ENCODE peak calls at places on chromosomes 6 and 20, in four cellular contexts. H is IMR-90, M is suprapubic skin, V is left ventricle myocardium inferior. P is an unnamed sample.

GRCh38 chr6:125048274-125048673 is 86.0 kb downstream of the RNF217 start:
- DNase-seq in H (no peak), V (no peak), M (no peak), P (no peak)

GRCh38 chr20:41124451-41125094 is 12.8 kb upstream of the PLCG1 start:
- DNase-seq in M (no peak), H (no peak), V (no peak), P (no peak)

GRCh38 chr6:167846997-167847606 is 20.4 kb downstream of the AFDN start:
- DNase-seq in H (no peak), M (no peak), V (no peak), P (no peak)

GRCh38 chr20:6051505-6051904 is 2.4 kb downstream of the LRRN4 start:
- DNase-seq in M (no peak), V (no peak), H (peak; percentile 73), P (peak; percentile 48)

GRCh38 chr6:33192671-33193602 is 670 bp upstream of the COL11A2 start:
- DNase-seq in H (no peak), V (peak; percentile 46), M (no peak), P (no peak)

GRCh38 chr6:40627316-40627715 is 40.2 kb upstream of the LRFN2 start:
- DNase-seq in H (no peak), M (no peak), V (no peak), P (no peak)

GRCh38 chr6:148780918-148781436 is 34.1 kb downstream of the UST start:
- DNase-seq in V (no peak), H (no peak), M (no peak), P (no peak)

GRCh38 chr6:137493218-137494038 is 766 bp downstream of the OLIG3 start:
- DNase-seq in V (no peak), M (no peak), H (no peak), P (no peak)

GRCh38 chr6:140485740-140486467 is 1111.5 kb upstream of the CITED2 start:
- DNase-seq in V (no peak), H (peak; percentile 95), M (no peak), P (peak; percentile 84)

GRCh38 chr20:38217791-38218565 is 42.6 kb downstream of the KIAA1755 start:
- DNase-seq in V (peak; percentile 63), H (peak; percentile 97), M (peak; percentile 38), P (peak; percentile 73)

GRCh38 chr6:14197118-14197517 is 79.5 kb downstream of the CD83 start:
- DNase-seq in V (no peak), M (no peak), H (no peak), P (no peak)

GRCh38 chr6:42099340-42100028 is 42.9 kb downstream of the C6orf132 start:
- DNase-seq in V (no peak), H (peak; percentile 71), M (no peak), P (no peak)

GRCh38 chr6:142773324-142773723 is 171.7 kb downstream of the HIVEP2 start:
- DNase-seq in M (no peak), H (no peak), V (no peak), P (no peak)

GRCh38 chr6:117908246-117909107 is 1.4 kb downstream of the SLC35F1 start:
- DNase-seq in H (no peak), V (no peak), M (no peak), P (no peak)

GRCh38 chr6:6694825-6695710 is 106.5 kb downstream of the LY86 start:
- DNase-seq in M (no peak), V (peak; percentile 50), H (no peak), P (no peak)

GRCh38 chr6:149586149-149586548 is 20.0 kb downstream of the GINM1 start:
- DNase-seq in V (no peak), H (no peak), M (no peak), P (no peak)

GRCh38 chr6:20252311-20252710 is 40.0 kb upstream of the MBOAT1 start:
- DNase-seq in H (no peak), V (no peak), M (no peak), P (no peak)

GRCh38 chr6:34243131-34243771 is 5.6 kb downstream of the SMIM29 start:
- DNase-seq in V (no peak), M (peak; percentile 47), H (peak; percentile 77), P (no peak)

GRCh38 chr6:35391240-35391968 is 49.0 kb downstream of the PPARD start:
- DNase-seq in M (no peak), V (no peak), H (peak; percentile 97), P (peak; percentile 72)

GRCh38 chr20:51318058-51318960 is 224.2 kb downstream of the NFATC2 start:
- DNase-seq in M (no peak), V (peak; percentile 21), H (no peak), P (no peak)

GRCh38 chr6:31203345-31203979 is 33.0 kb upstream of the POU5F1 start:
- DNase-seq in M (no peak), V (no peak), H (peak; percentile 71), P (no peak)

GRCh38 chr20:35146299-35146921 is 726 bp downstream of the EDEM2 start:
- DNase-seq in M (peak; percentile 73), H (no peak), V (no peak), P (no peak)

GRCh38 chr6:2937627-2938003 is 33.8 kb downstream of the SERPINB6 start:
- DNase-seq in V (no peak), H (no peak), M (no peak), P (no peak)

GRCh38 chr6:47179286-47179685 is 130.4 kb downstream of the TNFRSF21 start:
- DNase-seq in H (no peak), M (no peak), V (no peak), P (no peak)

GRCh38 chr6:53168516-53169257 is 20.0 kb upstream of the GCM1 start:
- DNase-seq in V (no peak), H (peak; percentile 36), M (no peak), P (no peak)

GRCh38 chr20:6178537-6178936 is 55.7 kb upstream of the FERMT1 start:
- DNase-seq in H (peak; percentile 51), M (no peak), V (no peak), P (no peak)

GRCh38 chr20:35503841-35504460 is 25.5 kb downstream of the C20orf173 start:
- DNase-seq in M (no peak), V (peak; percentile 38), H (no peak), P (no peak)

GRCh38 chr6:1004885-1005635 is 306.8 kb upstream of the FOXQ1 start:
- DNase-seq in H (no peak), V (no peak), M (no peak), P (no peak)

GRCh38 chr6:155400022-155400965 is 55.3 kb downstream of the NOX3 start:
- DNase-seq in V (no peak), M (no peak), H (no peak), P (no peak)

GRCh38 chr6:110116258-110116657 is 63.2 kb downstream of the WASF1 start:
- DNase-seq in H (no peak), V (no peak), M (no peak), P (no peak)

GRCh38 chr20:49887251-49887827 is 28.0 kb downstream of the SPATA2 start:
- DNase-seq in M (no peak), H (peak; percentile 38), V (no peak), P (no peak)

GRCh38 chr20:17655286-17655651 is 26.8 kb downstream of the RRBP1 start:
- DNase-seq in H (no peak), M (no peak), V (no peak), P (no peak)

GRCh38 chr6:160394654-160395035 is 46.5 kb downstream of the SLC22A3 start:
- DNase-seq in M (no peak), H (no peak), V (no peak), P (no peak)

GRCh38 chr20:56710577-56711465 is 81.7 kb downstream of the TFAP2C start:
- DNase-seq in M (no peak), H (peak; percentile 13), V (no peak), P (no peak)

GRCh38 chr20:8790442-8791074 is 278.3 kb upstream of the PLCB4 start:
- DNase-seq in V (no peak), M (no peak), H (peak; percentile 60), P (no peak)

DNA sequence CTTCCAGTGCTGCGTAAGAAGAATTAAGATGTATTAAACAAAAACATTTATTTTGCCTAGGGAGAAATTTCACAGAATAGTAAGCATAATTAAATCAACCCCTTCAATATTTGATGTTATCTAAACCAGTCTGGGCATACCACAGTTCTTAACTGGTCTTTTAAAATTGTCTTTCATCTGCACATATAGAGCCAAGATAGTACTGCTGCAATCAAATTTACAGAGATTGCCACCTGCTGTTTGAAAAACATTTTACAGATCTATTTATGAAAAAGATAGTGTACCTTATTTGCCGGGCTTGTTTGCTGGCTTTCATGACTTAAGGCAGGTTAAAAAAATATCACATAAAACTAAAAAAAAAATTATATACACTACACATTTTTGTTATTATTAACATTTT is 323.2 kb downstream of the ADGRB3 start:
- DNase-seq in V (no peak), H (no peak), M (no peak), P (no peak)
- TF ChIP-seq CTCF in V (peak; percentile 40), H (no peak), M (no peak), P (no peak)

GRCh38 chr6:37256692-37257319 is 766 bp upstream of the TBC1D22B start:
- DNase-seq in H (peak; percentile 66), V (no peak), M (no peak), P (no peak)
- H3K4me3 ChIP-seq in H (peak overlapping the region; percentile 92), V (peak overlapping the region; percentile 98), M (peak overlapping the region; percentile 74), P (peak overlapping the region; percentile 100)

GRCh38 chr6:45376310-45377040 is 1.3 kb downstream of the SUPT3H start:
- DNase-seq in M (no peak), V (no peak), H (peak; percentile 30), P (no peak)

GRCh38 chr6:45378324-45378926 is 691 bp upstream of the SUPT3H start:
- DNase-seq in V (peak; percentile 45), M (no peak), H (no peak), P (no peak)

GRCh38 chr6:45375449-45375848 is 2.3 kb downstream of the SUPT3H start:
- DNase-seq in M (no peak), H (no peak), V (no peak), P (no peak)

GRCh38 chr6:45377041-45377554 is 636 bp downstream of the SUPT3H start:
- DNase-seq in M (no peak), H (peak; percentile 16), V (no peak), P (no peak)

GRCh38 chr6:45377555-45378323 is at the start of gene SUPT3H:
- DNase-seq in V (peak; percentile 93), H (peak; percentile 93), M (peak; percentile 94), P (peak; percentile 57)
- TF ChIP-seq CTCF in V (peak; percentile 44), H (peak; percentile 27), M (no peak), P (peak; percentile 20)

DNA sequence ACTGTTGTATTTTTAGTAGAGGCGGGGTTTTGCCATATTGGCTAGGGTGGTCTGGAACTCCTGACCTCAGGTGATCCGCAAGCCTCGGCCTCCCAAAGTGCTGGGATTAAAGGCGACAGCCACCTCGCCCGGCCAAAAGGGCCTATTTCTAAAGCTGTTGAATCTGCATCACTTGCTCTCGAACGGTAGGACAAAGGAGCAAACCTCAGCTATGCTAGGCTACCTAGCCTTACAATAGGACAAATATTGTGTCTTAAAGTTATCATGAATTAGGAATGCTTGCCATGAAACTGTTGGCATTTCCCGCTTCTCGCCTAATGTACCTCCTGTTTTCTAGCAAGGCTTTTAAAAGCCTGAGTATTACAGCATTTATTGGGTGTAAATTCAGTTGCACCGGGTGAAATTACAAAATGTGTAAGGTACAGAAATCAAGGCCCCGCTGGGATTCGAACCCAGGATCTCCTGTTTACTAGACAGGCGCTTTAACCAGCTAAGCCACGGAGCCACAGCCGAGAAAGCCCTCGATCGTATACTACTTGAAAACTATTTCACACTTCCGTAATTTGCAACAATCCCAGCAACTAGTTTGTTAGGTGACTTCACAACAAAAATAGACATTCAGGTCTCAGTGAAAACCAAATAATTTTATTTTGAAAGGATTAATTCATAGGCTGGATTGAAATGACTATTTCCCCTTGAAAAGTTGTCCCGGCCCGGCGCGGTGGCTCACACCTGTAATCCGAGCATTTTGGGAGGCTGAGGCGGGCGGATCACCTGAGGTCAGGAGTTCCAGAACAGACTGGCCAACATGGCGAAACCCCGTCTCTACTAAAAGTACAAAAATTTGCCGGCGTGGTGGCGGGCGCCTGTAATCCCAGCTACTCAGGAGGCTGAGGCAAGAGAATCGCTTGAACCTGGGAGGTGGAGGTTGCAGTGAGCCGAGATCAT is 211.6 kb upstream of the ZNF184 start:
- DNase-seq in M (no peak), H (peak; percentile 76), V (no peak), P (no peak)
- H3K4me3 ChIP-seq in M (no peak overlapping the region), H (no peak overlapping the region), V (no peak overlapping the region), P (no peak overlapping the region)